ENCODE peak calls at places on chromosome 6, in nine cellular contexts. One of them, this sample, is unnamed. For H3K4me1 and H3K36me3, the result is how much of the 10 kb centered on the place peaks cover.

GRCh38 chr6:132877003-132877402 is 62.6 kb downstream of the RPS12 start:
- DNase-seq in testis: no peak
- DNase-seq in aorta: no peak
- DNase-seq in right lobe of liver: no peak
- DNase-seq in Peyer's patch: no peak
- DNase-seq in RWPE2: no peak
- DNase-seq in left ventricle myocardium inferior: no peak
- DNase-seq in stomach: no peak
- DNase-seq in cardiac muscle cell: no peak
- DNase-seq in this sample: no peak

GRCh38 chr6:35084041-35084491 is 57.1 kb downstream of the TCP11 start:
- DNase-seq in Peyer's patch: peak
- DNase-seq in left ventricle myocardium inferior: no peak
- DNase-seq in right lobe of liver: no peak
- DNase-seq in testis: peak
- DNase-seq in aorta: peak
- DNase-seq in stomach: no peak
- DNase-seq in RWPE2: no peak
- DNase-seq in cardiac muscle cell: no peak
- DNase-seq in this sample: no peak

GRCh38 chr6:169589699-169590257 is 112.1 kb downstream of the WDR27 start:
- DNase-seq in right lobe of liver: no peak
- DNase-seq in Peyer's patch: no peak
- DNase-seq in stomach: no peak
- DNase-seq in aorta: no peak
- DNase-seq in testis: no peak
- DNase-seq in left ventricle myocardium inferior: no peak
- DNase-seq in RWPE2: no peak
- DNase-seq in cardiac muscle cell: no peak
- DNase-seq in this sample: no peak

GRCh38 chr6:14270925-14271791 is 153.6 kb downstream of the CD83 start:
- DNase-seq in cardiac muscle cell: no peak
- DNase-seq in right lobe of liver: no peak
- DNase-seq in RWPE2: peak
- DNase-seq in stomach: peak
- DNase-seq in Peyer's patch: no peak
- DNase-seq in left ventricle myocardium inferior: no peak
- DNase-seq in testis: no peak
- DNase-seq in aorta: peak
- DNase-seq in this sample: peak

GRCh38 chr6:72182337-72183246 is 296.2 kb downstream of the RIMS1 start:
- DNase-seq in stomach: peak
- DNase-seq in RWPE2: peak
- DNase-seq in right lobe of liver: peak
- DNase-seq in aorta: no peak
- DNase-seq in testis: peak
- DNase-seq in left ventricle myocardium inferior: no peak
- DNase-seq in cardiac muscle cell: peak
- DNase-seq in Peyer's patch: peak
- DNase-seq in this sample: no peak

GRCh38 chr6:138473144-138473543 is 26.1 kb downstream of the NHSL1 start:
- DNase-seq in right lobe of liver: no peak
- DNase-seq in Peyer's patch: no peak
- DNase-seq in left ventricle myocardium inferior: no peak
- DNase-seq in stomach: no peak
- DNase-seq in testis: no peak
- DNase-seq in aorta: no peak
- DNase-seq in RWPE2: no peak
- DNase-seq in cardiac muscle cell: no peak
- DNase-seq in this sample: no peak

GRCh38 chr6:33976425-33977360 is 169.2 kb downstream of the GRM4 start:
- DNase-seq in left ventricle myocardium inferior: no peak
- DNase-seq in aorta: no peak
- DNase-seq in RWPE2: no peak
- DNase-seq in stomach: peak
- DNase-seq in Peyer's patch: no peak
- DNase-seq in right lobe of liver: no peak
- DNase-seq in testis: no peak
- DNase-seq in cardiac muscle cell: no peak
- DNase-seq in this sample: no peak

GRCh38 chr6:157229733-157230132 is 93.6 kb downstream of the TMEM242 start:
- DNase-seq in right lobe of liver: no peak
- DNase-seq in aorta: no peak
- DNase-seq in RWPE2: no peak
- DNase-seq in left ventricle myocardium inferior: no peak
- DNase-seq in cardiac muscle cell: no peak
- DNase-seq in testis: no peak
- DNase-seq in Peyer's patch: peak
- DNase-seq in stomach: no peak
- DNase-seq in this sample: no peak

GRCh38 chr6:43698584-43699349 is 11.2 kb upstream of the MRPS18A start:
- DNase-seq in left ventricle myocardium inferior: peak
- DNase-seq in RWPE2: no peak
- DNase-seq in aorta: peak
- DNase-seq in testis: peak
- DNase-seq in cardiac muscle cell: peak
- DNase-seq in stomach: peak
- DNase-seq in right lobe of liver: peak
- DNase-seq in Peyer's patch: no peak
- DNase-seq in this sample: no peak

GRCh38 chr6:158033751-158034702 is 52.4 kb downstream of the SYNJ2 start:
- DNase-seq in Peyer's patch: peak
- DNase-seq in aorta: no peak
- DNase-seq in RWPE2: no peak
- DNase-seq in left ventricle myocardium inferior: peak
- DNase-seq in stomach: peak
- DNase-seq in testis: no peak
- DNase-seq in cardiac muscle cell: no peak
- DNase-seq in right lobe of liver: peak
- DNase-seq in this sample: no peak

DNA sequence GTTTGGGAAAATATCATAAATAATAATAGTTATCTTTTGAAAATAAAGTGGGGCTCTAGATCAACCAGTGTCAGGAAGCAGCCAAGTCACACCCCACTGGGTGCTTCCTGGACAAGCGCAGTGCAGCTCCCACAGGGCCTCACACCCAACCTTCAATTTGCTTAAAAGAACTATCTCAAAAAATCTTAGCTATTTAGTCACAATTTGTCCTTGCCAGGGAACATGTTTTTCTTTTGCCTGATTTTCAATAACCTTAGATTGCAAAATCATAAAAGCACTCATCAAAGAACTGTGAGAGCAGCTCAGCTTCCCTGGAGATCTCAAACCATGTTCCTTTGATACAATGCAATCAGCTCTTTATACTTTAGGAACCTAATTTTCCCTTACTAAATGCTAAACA is 1.6 kb upstream of the NCOA7 start:
- DNase-seq in testis: peak
- DNase-seq in RWPE2: no peak
- DNase-seq in left ventricle myocardium inferior: no peak
- DNase-seq in cardiac muscle cell: no peak
- DNase-seq in aorta: no peak
- DNase-seq in stomach: no peak
- DNase-seq in Peyer's patch: no peak
- DNase-seq in right lobe of liver: no peak
- DNase-seq in this sample: no peak
- H3K27ac ChIP-seq in testis: peak
- H3K27ac ChIP-seq in RWPE2: peak
- H3K27ac ChIP-seq in left ventricle myocardium inferior: peak
- H3K27ac ChIP-seq in cardiac muscle cell: no peak
- H3K27ac ChIP-seq in aorta: peak
- H3K27ac ChIP-seq in stomach: peak
- H3K27ac ChIP-seq in Peyer's patch: peak
- H3K27ac ChIP-seq in right lobe of liver: peak
- H3K27ac ChIP-seq in this sample: peak

DNA sequence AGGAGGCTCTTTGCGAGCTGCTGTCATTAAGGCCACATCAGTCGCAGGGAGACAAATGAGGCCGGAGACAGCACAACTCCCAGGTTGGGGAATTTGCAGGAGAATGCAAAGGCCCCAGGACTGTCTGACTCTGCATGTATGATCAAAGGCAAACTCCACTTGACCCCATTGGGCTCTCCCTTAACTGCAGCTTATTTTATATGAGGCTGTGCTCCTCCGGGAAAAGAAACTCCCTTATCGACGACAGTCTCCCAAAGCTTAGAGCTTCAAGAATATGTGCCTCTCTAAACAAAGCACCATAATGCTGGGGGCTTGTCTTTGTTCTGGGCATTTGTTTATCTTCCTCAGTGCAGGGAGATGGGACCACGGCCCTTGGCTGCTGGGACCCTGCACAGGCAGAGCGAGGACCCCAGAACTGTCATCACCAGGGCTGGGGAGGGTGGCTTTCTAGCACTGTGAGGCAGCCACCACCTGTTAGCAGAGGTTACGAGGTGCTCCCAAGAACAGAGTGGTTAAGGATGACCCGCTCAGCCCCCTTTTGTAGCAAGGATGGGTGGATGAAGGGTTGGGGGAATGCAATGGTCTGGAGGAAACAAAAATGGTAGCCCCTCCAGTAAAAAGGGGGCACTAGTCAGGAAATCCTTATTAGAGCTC is 35.0 kb downstream of the METTL24 start:
- DNase-seq in stomach: no peak
- DNase-seq in cardiac muscle cell: peak
- DNase-seq in RWPE2: no peak
- DNase-seq in left ventricle myocardium inferior: no peak
- DNase-seq in right lobe of liver: no peak
- DNase-seq in testis: no peak
- DNase-seq in aorta: no peak
- DNase-seq in Peyer's patch: no peak
- DNase-seq in this sample: no peak
- H3K4me1 ChIP-seq in stomach: under half
- H3K4me1 ChIP-seq in cardiac muscle cell: under half
- H3K4me1 ChIP-seq in RWPE2: under half
- H3K4me1 ChIP-seq in left ventricle myocardium inferior: under half
- H3K4me1 ChIP-seq in right lobe of liver: under half
- H3K4me1 ChIP-seq in testis: under half
- H3K4me1 ChIP-seq in aorta: under half
- H3K4me1 ChIP-seq in Peyer's patch: under half
- H3K4me1 ChIP-seq in this sample: under half

GRCh38 chr6:144479991-144480390 is 194.9 kb downstream of the UTRN start:
- DNase-seq in Peyer's patch: no peak
- DNase-seq in testis: no peak
- DNase-seq in right lobe of liver: no peak
- DNase-seq in left ventricle myocardium inferior: no peak
- DNase-seq in stomach: no peak
- DNase-seq in RWPE2: no peak
- DNase-seq in cardiac muscle cell: no peak
- DNase-seq in aorta: no peak
- DNase-seq in this sample: no peak

GRCh38 chr6:144481527-144481926 is 196.4 kb downstream of the UTRN start:
- DNase-seq in testis: no peak
- DNase-seq in cardiac muscle cell: no peak
- DNase-seq in aorta: no peak
- DNase-seq in right lobe of liver: no peak
- DNase-seq in Peyer's patch: no peak
- DNase-seq in RWPE2: no peak
- DNase-seq in left ventricle myocardium inferior: no peak
- DNase-seq in stomach: no peak
- DNase-seq in this sample: no peak

GRCh38 chr6:144480518-144480917 is 195.4 kb downstream of the UTRN start:
- DNase-seq in stomach: no peak
- DNase-seq in aorta: no peak
- DNase-seq in cardiac muscle cell: no peak
- DNase-seq in testis: no peak
- DNase-seq in RWPE2: no peak
- DNase-seq in left ventricle myocardium inferior: no peak
- DNase-seq in right lobe of liver: no peak
- DNase-seq in Peyer's patch: no peak
- DNase-seq in this sample: no peak

GRCh38 chr6:144485531-144485930 is 200.4 kb downstream of the UTRN start:
- DNase-seq in left ventricle myocardium inferior: no peak
- DNase-seq in right lobe of liver: no peak
- DNase-seq in cardiac muscle cell: no peak
- DNase-seq in aorta: no peak
- DNase-seq in testis: no peak
- DNase-seq in stomach: no peak
- DNase-seq in RWPE2: no peak
- DNase-seq in Peyer's patch: no peak
- DNase-seq in this sample: no peak

GRCh38 chr6:144482142-144482541 is 197.0 kb downstream of the UTRN start:
- DNase-seq in aorta: peak
- DNase-seq in Peyer's patch: peak
- DNase-seq in right lobe of liver: peak
- DNase-seq in testis: peak
- DNase-seq in stomach: peak
- DNase-seq in cardiac muscle cell: peak
- DNase-seq in left ventricle myocardium inferior: peak
- DNase-seq in RWPE2: no peak
- DNase-seq in this sample: peak
- H3K36me3 ChIP-seq in aorta: under half
- H3K36me3 ChIP-seq in Peyer's patch: under half
- H3K36me3 ChIP-seq in right lobe of liver: under half
- H3K36me3 ChIP-seq in testis: under half
- H3K36me3 ChIP-seq in stomach: under half
- H3K36me3 ChIP-seq in cardiac muscle cell: under half
- H3K36me3 ChIP-seq in left ventricle myocardium inferior: under half
- H3K36me3 ChIP-seq in RWPE2: under half
- H3K36me3 ChIP-seq in this sample: under half

GRCh38 chr6:122803056-122803695 is 14.1 kb downstream of the SMPDL3A start:
- DNase-seq in left ventricle myocardium inferior: no peak
- DNase-seq in cardiac muscle cell: no peak
- DNase-seq in RWPE2: no peak
- DNase-seq in right lobe of liver: peak
- DNase-seq in aorta: no peak
- DNase-seq in stomach: no peak
- DNase-seq in Peyer's patch: no peak
- DNase-seq in testis: no peak
- DNase-seq in this sample: no peak

GRCh38 chr6:122808121-122808885 is 19.2 kb downstream of the SMPDL3A start:
- DNase-seq in Peyer's patch: no peak
- DNase-seq in stomach: no peak
- DNase-seq in left ventricle myocardium inferior: no peak
- DNase-seq in testis: no peak
- DNase-seq in RWPE2: no peak
- DNase-seq in aorta: no peak
- DNase-seq in right lobe of liver: no peak
- DNase-seq in cardiac muscle cell: no peak
- DNase-seq in this sample: no peak

GRCh38 chr6:122804962-122805499 is 16.0 kb downstream of the SMPDL3A start:
- DNase-seq in stomach: no peak
- DNase-seq in RWPE2: no peak
- DNase-seq in aorta: no peak
- DNase-seq in Peyer's patch: no peak
- DNase-seq in right lobe of liver: no peak
- DNase-seq in testis: no peak
- DNase-seq in cardiac muscle cell: no peak
- DNase-seq in left ventricle myocardium inferior: no peak
- DNase-seq in this sample: no peak

GRCh38 chr6:122809001-122809400 is 19.9 kb downstream of the SMPDL3A start:
- DNase-seq in Peyer's patch: no peak
- DNase-seq in RWPE2: no peak
- DNase-seq in stomach: no peak
- DNase-seq in aorta: no peak
- DNase-seq in cardiac muscle cell: no peak
- DNase-seq in left ventricle myocardium inferior: no peak
- DNase-seq in right lobe of liver: no peak
- DNase-seq in testis: no peak
- DNase-seq in this sample: no peak

DNA sequence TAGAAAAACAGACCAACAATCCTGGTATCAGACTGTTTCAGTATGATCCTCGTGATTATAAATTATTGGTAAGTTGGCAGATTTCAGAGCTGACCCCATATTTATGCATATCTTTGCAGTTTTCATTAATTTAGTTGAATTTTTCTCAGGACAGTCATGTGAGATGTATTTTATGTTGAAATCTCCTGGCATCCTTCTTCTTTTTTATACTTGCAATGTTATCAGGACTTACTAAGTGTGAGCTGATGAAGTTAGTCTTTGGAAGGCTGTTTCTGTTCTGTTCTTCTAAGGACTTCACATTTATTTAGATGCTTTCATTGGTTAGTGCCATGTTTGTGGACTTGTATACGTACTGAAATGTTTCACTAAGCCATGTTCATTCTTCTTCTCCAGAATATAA is 17.2 kb downstream of the SMPDL3A start:
- DNase-seq in RWPE2: no peak
- DNase-seq in aorta: no peak
- DNase-seq in right lobe of liver: no peak
- DNase-seq in stomach: no peak
- DNase-seq in cardiac muscle cell: no peak
- DNase-seq in Peyer's patch: no peak
- DNase-seq in left ventricle myocardium inferior: no peak
- DNase-seq in testis: no peak
- DNase-seq in this sample: no peak
- H3K27ac ChIP-seq in RWPE2: no peak
- H3K27ac ChIP-seq in aorta: no peak
- H3K27ac ChIP-seq in right lobe of liver: no peak
- H3K27ac ChIP-seq in stomach: no peak
- H3K27ac ChIP-seq in cardiac muscle cell: no peak
- H3K27ac ChIP-seq in Peyer's patch: no peak
- H3K27ac ChIP-seq in left ventricle myocardium inferior: no peak
- H3K27ac ChIP-seq in testis: no peak
- H3K27ac ChIP-seq in this sample: no peak

This sample was measured in effector memory CD4-positive, alpha-beta T cell.